ENCODE peak calls at places on chromosome 3, in four cellular contexts. S is heart left ventricle, I is DND-41, P is esophagus squamous epithelium. Y is an unnamed sample.
A peak's percentile ranks its signal among the peaks of the same experiment; 100 is the strongest.

GRCh38 chr3:193843447-193844301 is 250.7 kb downstream of the OPA1 start:
- DNase-seq in S (no peak), I (no peak), P (no peak), Y (no peak)

GRCh38 chr3:123732447-123732846 is 147.6 kb upstream of the HACD2 start:
- DNase-seq in S (no peak), I (no peak), P (no peak), Y (no peak)

GRCh38 chr3:106540743-106541142 is 671.9 kb upstream of the CBLB start:
- DNase-seq in S (no peak), I (no peak), P (no peak), Y (no peak)

GRCh38 chr3:178245385-178245778 is 290.9 kb upstream of the KCNMB2 start:
- DNase-seq in S (no peak), I (no peak), P (no peak), Y (no peak)

GRCh38 chr3:122088519-122088918 is 33.4 kb downstream of the CD86 start:
- DNase-seq in S (no peak), I (no peak), P (no peak), Y (no peak)

GRCh38 chr3:12895391-12896205 is 54.2 kb upstream of the RPL32 start:
- DNase-seq in S (no peak), I (no peak), P (no peak), Y (no peak)

GRCh38 chr3:23232016-23232415 is 28.9 kb downstream of the UBE2E2 start:
- DNase-seq in S (no peak), I (no peak), P (no peak), Y (no peak)

GRCh38 chr3:188248036-188248561 is 94.1 kb downstream of the LPP start:
- DNase-seq in S (no peak), I (no peak), P (no peak), Y (no peak)

GRCh38 chr3:9216736-9217135 is 32.7 kb downstream of the SRGAP3 start:
- DNase-seq in S (no peak), I (no peak), P (no peak), Y (no peak)

GRCh38 chr3:10238330-10238995 is 9.8 kb upstream of the TATDN2 start:
- DNase-seq in S (no peak), I (no peak), P (no peak), Y (no peak)

GRCh38 chr3:155778441-155778840 is 27.6 kb downstream of the C3orf33 start:
- DNase-seq in S (no peak), I (no peak), P (no peak), Y (no peak)

GRCh38 chr3:53092942-53093341 is 37.3 kb downstream of the RFT1 start:
- DNase-seq in S (no peak), I (no peak), P (no peak), Y (no peak)

GRCh38 chr3:120683671-120684301 is 1.7 kb upstream of the HGD start:
- DNase-seq in S (no peak), I (no peak), P (no peak), Y (no peak)

GRCh38 chr3:18716821-18717220 is 291.7 kb upstream of the SATB1 start:
- DNase-seq in S (no peak), I (no peak), P (no peak), Y (no peak)

GRCh38 chr3:41900265-41900664 is 61.6 kb downstream of the ULK4 start:
- DNase-seq in S (no peak), I (no peak), P (no peak), Y (no peak)

GRCh38 chr3:114624676-114625181 is 330.9 kb downstream of the TIGIT start:
- DNase-seq in S (peak; percentile 91), I (no peak), P (no peak), Y (no peak)

DNA sequence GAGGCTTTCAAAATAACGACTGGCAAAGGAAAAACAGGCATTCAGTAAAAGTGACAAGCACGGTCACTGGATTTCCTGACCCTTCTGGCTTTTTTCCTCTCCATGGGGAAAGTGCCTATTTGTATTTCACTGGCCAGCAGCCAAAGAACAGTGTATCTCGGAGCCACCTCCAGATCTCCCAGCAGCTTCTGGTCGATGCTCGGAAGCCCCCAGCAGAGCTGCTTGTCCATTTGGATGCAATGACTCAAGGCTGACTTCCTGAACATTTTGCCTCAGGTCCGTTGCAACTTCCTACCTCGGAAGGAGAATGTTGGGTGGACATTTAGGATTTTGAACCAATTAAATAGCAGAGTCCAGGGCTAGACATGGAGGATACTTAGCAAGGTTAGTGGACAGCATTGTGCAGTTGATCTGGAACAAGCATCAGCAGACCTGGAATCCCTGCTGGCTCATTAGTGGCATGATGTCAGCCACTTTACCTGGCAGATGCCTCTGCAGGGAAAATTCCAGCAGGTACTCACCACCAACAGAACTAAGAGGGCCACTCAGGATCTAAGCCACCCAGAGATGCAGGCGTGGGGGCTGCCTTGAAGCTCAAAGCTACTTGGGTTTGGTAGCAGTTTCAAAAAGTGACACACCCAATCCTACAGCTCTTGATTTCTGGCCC is 1.1 kb downstream of the FAM107A start:
- DNase-seq in S (peak; percentile 50), I (no peak), P (no peak), Y (no peak)
- H3K4me3 ChIP-seq in S (peak overlapping the region; percentile 50), I (no peak overlapping the region), P (peak overlapping the region; percentile 24), Y (no peak overlapping the region)

GRCh38 chr3:50591196-50591741 is 20.3 kb downstream of the CISH start:
- DNase-seq in S (no peak), I (peak; percentile 52), P (no peak), Y (no peak)
- H3K4me3 ChIP-seq in S (no peak overlapping the region), I (no peak overlapping the region), P (no peak overlapping the region), Y (no peak overlapping the region)

DNA sequence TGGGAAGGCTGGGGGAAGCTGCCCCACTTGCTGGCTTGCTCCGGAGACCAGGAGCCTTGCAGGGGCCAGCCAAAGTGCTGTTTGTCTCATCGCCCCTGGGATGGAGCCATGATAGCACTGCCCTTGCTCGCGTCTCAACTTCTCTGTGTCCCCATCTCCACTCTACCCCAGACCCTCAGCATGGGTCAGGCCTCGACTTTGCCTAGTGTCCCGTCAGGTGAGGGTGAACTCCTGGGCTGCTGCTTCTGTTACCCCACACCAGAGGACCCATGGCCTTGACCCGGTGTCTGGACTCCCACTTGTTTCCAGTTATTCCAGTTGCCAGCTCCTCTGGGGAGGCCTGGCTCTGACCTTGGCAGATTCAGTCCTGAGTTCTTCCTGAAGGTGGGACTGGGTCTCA is 36.5 kb upstream of the DUSP7 start:
- DNase-seq in S (no peak), I (no peak), P (no peak), Y (no peak)
- H3K4me3 ChIP-seq in S (no peak overlapping the region), I (no peak overlapping the region), P (no peak overlapping the region), Y (no peak overlapping the region)

DNA sequence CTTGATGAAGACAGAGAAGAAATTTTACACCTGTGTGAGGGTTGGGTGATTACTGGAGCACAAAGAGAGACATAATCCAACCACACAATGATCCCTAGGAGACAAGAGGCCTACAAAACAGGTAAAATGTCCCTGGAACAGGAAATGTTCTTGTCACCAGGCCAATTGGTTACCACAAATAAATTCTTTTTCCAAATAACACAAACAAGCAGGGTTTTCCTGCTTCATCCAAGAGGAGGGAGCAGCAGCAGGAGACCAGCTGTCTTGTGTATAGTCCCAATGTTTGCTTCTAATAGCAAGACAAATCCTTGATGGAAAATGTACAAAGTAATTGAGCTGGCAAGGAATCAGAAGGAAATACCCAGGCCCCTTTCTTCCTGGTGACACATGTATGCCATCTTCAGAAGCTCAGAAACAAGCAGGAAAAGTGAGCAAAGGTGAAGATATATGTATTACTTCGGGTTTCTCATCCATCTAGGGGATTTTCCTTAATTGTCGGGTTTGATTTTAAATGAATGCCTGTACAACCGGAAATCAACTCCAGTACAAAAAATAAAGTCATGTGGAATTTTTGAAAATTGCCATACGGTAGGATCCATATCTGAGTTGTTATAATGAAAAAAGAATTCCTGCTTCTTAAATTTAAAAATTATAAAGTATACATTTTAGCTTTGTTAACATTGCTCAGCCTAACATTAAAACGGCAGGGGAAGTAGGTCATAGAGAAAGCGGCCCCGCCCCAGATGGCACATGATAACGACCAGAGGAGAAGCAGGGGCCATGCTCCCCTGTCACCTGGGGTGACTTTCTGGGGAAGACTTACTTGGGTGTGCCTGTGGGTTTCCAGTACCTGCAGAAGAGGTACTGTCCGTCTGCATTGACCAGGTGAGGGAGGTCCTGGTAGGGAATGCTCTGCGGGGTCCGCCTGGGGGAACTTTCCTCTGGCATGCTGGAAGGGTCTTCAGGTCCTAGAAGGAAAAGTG is 1.2 kb downstream of the MGLL start:
- DNase-seq in S (peak; percentile 38), I (no peak), P (no peak), Y (no peak)
- H3K4me3 ChIP-seq in S (peak overlapping the region; percentile 95), I (no peak overlapping the region), P (peak overlapping the region; percentile 81), Y (no peak overlapping the region)